ENCODE peak calls at places on chromosomes 4 and X, in eight cellular contexts. X is Kasumi-1, M is tibial nerve, Z is NCI-H69, F is A172, U is frontal cortex, C is HEK293T, H is H9. L is an unnamed sample.

GRCh38 chr4:1973218-1973617 is 35.6 kb downstream of the NELFA start:
- DNase-seq in X (no peak), M (no peak), Z (no peak), F (no peak), U (no peak), C (no peak), H (no peak), L (no peak)

GRCh38 chrX:7170903-7171302 is 22.9 kb upstream of the PUDP start:
- DNase-seq in X (no peak), M (no peak), Z (peak), F (peak), U (no peak), C (peak), H (peak), L (no peak)

GRCh38 chrX:10395643-10396042 is 224.7 kb downstream of the MID1 start:
- DNase-seq in X (peak), M (no peak), Z (no peak), F (no peak), U (no peak), C (no peak), H (no peak), L (no peak)

GRCh38 chrX:39813631-39814246 is 284.0 kb downstream of the BCOR start:
- DNase-seq in X (no peak), M (peak), Z (peak), F (peak), U (peak), C (no peak), H (no peak), L (peak)

GRCh38 chr4:138182838-138183426 is 59.2 kb downstream of the SLC7A11 start:
- DNase-seq in X (peak), M (peak), Z (peak), F (peak), U (no peak), C (peak), H (no peak), L (no peak)

GRCh38 chr4:124931050-124931449 is 218.5 kb upstream of the ANKRD50 start:
- DNase-seq in X (no peak), M (no peak), Z (no peak), F (no peak), U (no peak), C (peak), H (no peak), L (no peak)

GRCh38 chr4:123418486-123418931 is 21.9 kb downstream of the SPRY1 start:
- DNase-seq in X (peak), M (no peak), Z (peak), F (peak), U (peak), C (no peak), H (peak), L (no peak)

GRCh38 chrX:40012039-40012799 is 85.5 kb downstream of the BCOR start:
- DNase-seq in X (no peak), M (peak), Z (no peak), F (no peak), U (no peak), C (no peak), H (peak), L (peak)

GRCh38 chr4:8504279-8505007 is 63.9 kb downstream of the TRMT44 start:
- DNase-seq in X (no peak), M (no peak), Z (peak), F (no peak), U (no peak), C (no peak), H (no peak), L (peak)

L was measured in uterus.